ENCODE peak calls at places on chromosomes 6 and 20, in six cellular contexts. C is WERI-Rb-1, S is upper lobe of right lung, U is GM23248, E is astrocyte, H is cardiac muscle cell. M is an unnamed sample.

GRCh38 chr20:29408034-29408695 is 1849.3 kb upstream of the DEFB115 start:
- DNase-seq in C (no peak), S (no peak), U (no peak), E (no peak), H (no peak), M (no peak)

GRCh38 chr6:131054392-131055250 is 8.4 kb downstream of the EPB41L2 start:
- DNase-seq in C (no peak), S (no peak), U (no peak), E (no peak), H (no peak), M (peak; percentile 31)

GRCh38 chr20:47735412-47736400 is 49.6 kb downstream of the SULF2 start:
- DNase-seq in C (no peak), S (peak; percentile 79), U (no peak), E (no peak), H (no peak), M (no peak)

GRCh38 chr6:138461647-138462046 is 37.6 kb downstream of the NHSL1 start:
- DNase-seq in C (no peak), S (no peak), U (no peak), E (no peak), H (no peak), M (no peak)

GRCh38 chr20:24634855-24635254 is 165.4 kb downstream of the SYNDIG1 start:
- DNase-seq in C (no peak), S (no peak), U (peak; percentile 95), E (peak; percentile 88), H (peak; percentile 31), M (peak; percentile 84)

GRCh38 chr6:129947797-129948196 is 70.6 kb upstream of the L3MBTL3 start:
- DNase-seq in C (no peak), S (no peak), U (no peak), E (no peak), H (no peak), M (no peak)

GRCh38 chr6:132085731-132086130 is 134.6 kb upstream of the CCN2 start:
- DNase-seq in C (no peak), S (no peak), U (no peak), E (no peak), H (peak; percentile 5), M (no peak)

GRCh38 chr20:62368629-62369507 is 1.8 kb upstream of the LAMA5 start:
- DNase-seq in C (peak; percentile 96), S (no peak), U (peak; percentile 71), E (no peak), H (peak; percentile 77), M (peak; percentile 91)

GRCh38 chr6:28940859-28941680 is 17.3 kb upstream of the TRIM27 start:
- DNase-seq in C (peak; percentile 87), S (no peak), U (peak; percentile 87), E (peak; percentile 71), H (peak; percentile 78), M (peak; percentile 45)

GRCh38 chr6:113102761-113103160 is 754.4 kb upstream of the MARCKS start:
- DNase-seq in C (no peak), S (no peak), U (peak; percentile 19), E (peak; percentile 67), H (no peak), M (no peak)

GRCh38 chr20:25353754-25354705 is 36.6 kb downstream of the ABHD12 start:
- DNase-seq in C (no peak), S (no peak), U (no peak), E (no peak), H (no peak), M (no peak)

GRCh38 chr20:55649254-55649653 is 356.1 kb downstream of the CBLN4 start:
- DNase-seq in C (no peak), S (no peak), U (no peak), E (no peak), H (no peak), M (no peak)

GRCh38 chr20:57714409-57715267 is 4.8 kb upstream of the PMEPA1 start:
- DNase-seq in C (no peak), S (no peak), U (peak; percentile 86), E (peak; percentile 71), H (no peak), M (peak; percentile 82)

GRCh38 chr20:35742741-35743523 is 872 bp upstream of the RBM39 start:
- DNase-seq in C (peak; percentile 49), S (no peak), U (peak; percentile 34), E (no peak), H (peak; percentile 34), M (no peak)

GRCh38 chr6:130473886-130474285 is 108.1 kb downstream of the TMEM200A start:
- DNase-seq in C (no peak), S (no peak), U (peak; percentile 94), E (peak; percentile 75), H (no peak), M (peak; percentile 63)

GRCh38 chr6:10511477-10511876 is 9.7 kb upstream of the GCNT2 start:
- DNase-seq in C (no peak), S (no peak), U (peak; percentile 4), E (no peak), H (peak; percentile 95), M (no peak)

GRCh38 chr6:113627480-113627879 is 229.7 kb upstream of the MARCKS start:
- DNase-seq in C (no peak), S (no peak), U (no peak), E (no peak), H (no peak), M (no peak)

GRCh38 chr20:11869641-11870040 is 48.1 kb upstream of the BTBD3 start:
- DNase-seq in C (no peak), S (no peak), U (no peak), E (no peak), H (no peak), M (no peak)

GRCh38 chr6:15461127-15461944 is 201.5 kb downstream of the DTNBP1 start:
- DNase-seq in C (no peak), S (no peak), U (no peak), E (no peak), H (no peak), M (no peak)

GRCh38 chr20:3459881-3460307 is 10.9 kb upstream of the ATRN start:
- DNase-seq in C (no peak), S (no peak), U (no peak), E (no peak), H (no peak), M (no peak)

GRCh38 chr20:51803157-51803854 is 985 bp upstream of the SALL4 start:
- DNase-seq in C (no peak), S (no peak), U (peak; percentile 23), E (peak; percentile 66), H (no peak), M (no peak)

DNA sequence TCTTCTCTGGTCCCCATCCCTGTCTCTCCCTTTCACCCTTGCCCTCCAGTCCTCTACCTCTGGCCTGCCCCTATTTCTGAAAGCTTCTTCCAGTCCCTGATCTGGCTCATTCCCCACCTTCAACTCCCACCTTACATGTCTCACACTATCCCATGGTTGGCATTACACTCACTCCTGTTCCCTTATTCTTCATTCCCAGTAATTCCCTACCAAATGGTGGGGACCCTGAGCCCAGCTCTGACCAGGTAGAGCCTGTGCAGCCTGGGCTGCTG is 6.4 kb downstream of the TP53INP2 start:
- DNase-seq in C (no peak), S (no peak), U (no peak), E (no peak), H (no peak), M (no peak)
- H3K4me3 ChIP-seq in C (peak overlapping the region; percentile 71), S (peak overlapping the region; percentile 90), U (peak overlapping the region; percentile 91), E (no peak overlapping the region), H (no peak overlapping the region), M (no peak overlapping the region)

DNA sequence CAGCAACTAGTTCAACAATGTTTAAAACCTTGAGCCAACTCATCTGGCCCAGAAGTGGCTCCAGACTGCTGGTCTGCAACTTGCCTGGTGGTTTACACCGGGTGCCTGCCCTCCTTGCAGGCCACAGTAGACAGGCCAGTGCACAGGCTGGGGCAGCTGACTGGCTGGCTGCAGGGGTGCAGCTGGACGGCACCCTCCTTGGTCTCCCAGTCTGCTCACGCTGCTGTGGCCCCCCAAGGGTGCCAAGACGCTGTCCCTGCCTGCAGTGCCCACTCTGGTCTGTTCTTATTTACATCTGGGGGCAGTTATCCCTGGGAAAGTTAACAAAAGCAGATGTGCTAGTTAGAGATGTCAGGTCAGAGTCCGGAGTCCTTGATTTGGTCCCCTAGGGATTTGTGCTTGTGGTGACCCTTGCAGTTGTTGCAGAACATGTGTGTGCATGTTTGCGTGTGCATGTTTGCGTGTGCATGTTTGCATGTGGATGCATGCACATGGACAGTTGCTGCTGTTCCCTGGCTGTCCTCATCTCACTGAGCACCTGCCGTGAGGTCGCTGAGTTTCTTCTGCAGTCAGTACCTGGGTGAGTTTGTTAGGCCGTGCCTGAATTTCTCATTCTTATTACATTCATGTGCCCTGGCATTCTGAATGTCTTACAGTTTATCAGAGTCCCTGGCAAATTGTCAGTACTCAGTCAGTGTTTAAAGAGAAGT is 48.2 kb upstream of the IRF4 start:
- DNase-seq in C (no peak), S (peak; percentile 64), U (no peak), E (no peak), H (no peak), M (no peak)
- H3K9me3 ChIP-seq in C (no peaks in the 10 kb centered on the region), S (no peaks in the 10 kb centered on the region), U (no peaks in the 10 kb centered on the region), E (no peaks in the 10 kb centered on the region), H (no peaks in the 10 kb centered on the region), M (no peaks in the 10 kb centered on the region)

DNA sequence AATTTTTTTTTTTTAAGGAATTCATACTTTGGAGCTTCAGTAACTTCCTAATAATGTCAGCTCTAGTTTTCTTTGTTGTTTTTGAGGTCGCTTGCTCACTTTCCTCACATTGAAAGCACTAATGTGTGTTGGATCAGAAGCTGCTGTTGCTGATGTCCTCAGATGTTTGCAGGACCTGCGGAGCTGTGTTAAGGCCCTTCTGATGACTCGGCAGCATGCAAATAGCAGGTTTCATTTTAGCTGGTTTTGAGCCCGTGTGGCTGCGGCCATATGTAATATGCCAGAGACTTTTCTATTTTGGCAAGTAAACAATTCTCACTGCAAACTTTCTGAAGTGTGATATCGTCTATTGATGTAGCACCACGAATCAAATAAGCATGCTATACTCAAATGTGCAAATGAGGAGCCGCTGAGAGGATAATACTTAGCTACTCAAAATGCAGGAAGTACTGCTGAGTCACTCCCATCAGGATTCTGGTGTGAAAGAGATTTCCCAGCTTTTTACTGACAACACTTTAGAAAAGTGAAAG is 187.8 kb downstream of the SASH1 start:
- DNase-seq in C (no peak), S (no peak), U (peak; percentile 95), E (peak; percentile 95), H (peak; percentile 37), M (peak; percentile 62)
- H3K4me3 ChIP-seq in C (no peak overlapping the region), S (no peak overlapping the region), U (peak overlapping the region; percentile 52), E (peak overlapping the region; percentile 48), H (no peak overlapping the region), M (peak overlapping the region; percentile 4)

GRCh38 chr20:15546624-15547023 is 1026.6 kb downstream of the KIF16B start:
- DNase-seq in C (no peak), S (no peak), U (no peak), E (no peak), H (no peak), M (no peak)

GRCh38 chr20:15550116-15550870 is 1023.0 kb downstream of the KIF16B start:
- DNase-seq in C (no peak), S (no peak), U (no peak), E (no peak), H (no peak), M (no peak)

GRCh38 chr20:15542655-15543054 is 1030.6 kb downstream of the KIF16B start:
- DNase-seq in C (no peak), S (no peak), U (no peak), E (no peak), H (no peak), M (no peak)

GRCh38 chr20:15544727-15545126 is 1028.5 kb downstream of the KIF16B start:
- DNase-seq in C (no peak), S (no peak), U (no peak), E (no peak), H (peak; percentile 27), M (no peak)

DNA sequence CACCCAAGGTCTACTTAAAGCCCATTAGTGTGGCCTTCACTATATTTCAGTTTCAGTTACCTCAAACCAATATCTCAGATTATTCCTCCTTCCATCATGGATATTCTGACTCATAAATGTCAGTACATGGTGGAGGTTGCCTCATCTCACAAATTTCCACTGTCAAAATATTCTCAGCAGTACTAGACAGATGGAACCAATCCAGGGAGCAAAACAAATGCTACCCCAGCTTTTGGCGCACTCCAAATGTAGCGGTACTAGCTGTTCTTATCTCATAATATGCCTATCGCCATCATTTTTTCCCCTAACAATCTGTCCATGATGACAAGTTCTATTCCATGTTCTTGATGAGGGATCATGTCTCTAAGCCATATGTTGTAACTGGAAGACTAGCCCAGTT is 1026.1 kb downstream of the KIF16B start:
- DNase-seq in C (no peak), S (no peak), U (no peak), E (no peak), H (no peak), M (no peak)
- H3K9me3 ChIP-seq in C (peaks cover 12% of the 10 kb centered on the region), S (no peaks in the 10 kb centered on the region), U (no peaks in the 10 kb centered on the region), E (no peaks in the 10 kb centered on the region), H (no peaks in the 10 kb centered on the region), M (no peaks in the 10 kb centered on the region)

M was measured in MG63.